ENCODE peak calls at places on chromosome 18, in eight cellular contexts. One of them, this sample, is unnamed. For H3K36me3, the result is how much of the 10 kb centered on the place peaks cover.

GRCh38 chr18:75208836-75209128 is 157 bp downstream of the PTGR3 start:
- DNase-seq in cardiac muscle cell: no peak
- DNase-seq in PC-9: no peak
- DNase-seq in heart left ventricle: peak
- DNase-seq in lower lobe of right lung: no peak
- DNase-seq in endothelial cell of umbilical vein: peak
- DNase-seq in heart right ventricle: peak
- DNase-seq in neural progenitor cell: no peak
- DNase-seq in this sample: no peak

GRCh38 chr18:433960-434359 is 66.5 kb downstream of the COLEC12 start:
- DNase-seq in neural progenitor cell: no peak
- DNase-seq in lower lobe of right lung: no peak
- DNase-seq in cardiac muscle cell: no peak
- DNase-seq in heart right ventricle: no peak
- DNase-seq in PC-9: no peak
- DNase-seq in endothelial cell of umbilical vein: peak
- DNase-seq in heart left ventricle: no peak
- DNase-seq in this sample: no peak

GRCh38 chr18:36075862-36076587 is 8.7 kb upstream of the RPRD1A start:
- DNase-seq in lower lobe of right lung: no peak
- DNase-seq in PC-9: peak
- DNase-seq in endothelial cell of umbilical vein: no peak
- DNase-seq in heart left ventricle: no peak
- DNase-seq in neural progenitor cell: no peak
- DNase-seq in cardiac muscle cell: peak
- DNase-seq in heart right ventricle: no peak
- DNase-seq in this sample: peak

GRCh38 chr18:28485918-28486317 is 309.0 kb upstream of the CDH2 start:
- DNase-seq in cardiac muscle cell: no peak
- DNase-seq in PC-9: no peak
- DNase-seq in heart right ventricle: no peak
- DNase-seq in neural progenitor cell: no peak
- DNase-seq in lower lobe of right lung: no peak
- DNase-seq in heart left ventricle: no peak
- DNase-seq in endothelial cell of umbilical vein: no peak
- DNase-seq in this sample: no peak

GRCh38 chr18:55906533-55906932 is 318.5 kb upstream of the TCF4 start:
- DNase-seq in heart left ventricle: no peak
- DNase-seq in heart right ventricle: no peak
- DNase-seq in endothelial cell of umbilical vein: no peak
- DNase-seq in neural progenitor cell: no peak
- DNase-seq in lower lobe of right lung: no peak
- DNase-seq in PC-9: no peak
- DNase-seq in cardiac muscle cell: no peak
- DNase-seq in this sample: no peak

GRCh38 chr18:44036500-44036899 is 644.2 kb upstream of the SETBP1 start:
- DNase-seq in endothelial cell of umbilical vein: peak
- DNase-seq in heart right ventricle: peak
- DNase-seq in PC-9: no peak
- DNase-seq in lower lobe of right lung: peak
- DNase-seq in neural progenitor cell: peak
- DNase-seq in cardiac muscle cell: peak
- DNase-seq in heart left ventricle: peak
- DNase-seq in this sample: no peak

GRCh38 chr18:79903071-79903635 is 48.3 kb downstream of the SLC66A2 start:
- DNase-seq in endothelial cell of umbilical vein: no peak
- DNase-seq in PC-9: no peak
- DNase-seq in heart left ventricle: no peak
- DNase-seq in lower lobe of right lung: no peak
- DNase-seq in neural progenitor cell: no peak
- DNase-seq in cardiac muscle cell: no peak
- DNase-seq in heart right ventricle: no peak
- DNase-seq in this sample: no peak

GRCh38 chr18:2848145-2848878 is 1.5 kb downstream of the EMILIN2 start:
- DNase-seq in heart left ventricle: no peak
- DNase-seq in PC-9: no peak
- DNase-seq in lower lobe of right lung: no peak
- DNase-seq in neural progenitor cell: no peak
- DNase-seq in heart right ventricle: no peak
- DNase-seq in endothelial cell of umbilical vein: no peak
- DNase-seq in cardiac muscle cell: peak
- DNase-seq in this sample: no peak

GRCh38 chr18:8721716-8722115 is 16.4 kb downstream of the MTCL1 start:
- DNase-seq in PC-9: peak
- DNase-seq in heart right ventricle: no peak
- DNase-seq in heart left ventricle: no peak
- DNase-seq in endothelial cell of umbilical vein: no peak
- DNase-seq in neural progenitor cell: no peak
- DNase-seq in lower lobe of right lung: no peak
- DNase-seq in cardiac muscle cell: peak
- DNase-seq in this sample: peak

GRCh38 chr18:21167641-21168372 is 56.2 kb upstream of the ROCK1 start:
- DNase-seq in heart left ventricle: no peak
- DNase-seq in cardiac muscle cell: no peak
- DNase-seq in lower lobe of right lung: no peak
- DNase-seq in neural progenitor cell: peak
- DNase-seq in endothelial cell of umbilical vein: no peak
- DNase-seq in PC-9: peak
- DNase-seq in heart right ventricle: no peak
- DNase-seq in this sample: no peak

GRCh38 chr18:8998481-8999217 is 103.8 kb upstream of the NDUFV2 start:
- DNase-seq in PC-9: peak
- DNase-seq in endothelial cell of umbilical vein: no peak
- DNase-seq in heart right ventricle: no peak
- DNase-seq in heart left ventricle: no peak
- DNase-seq in cardiac muscle cell: peak
- DNase-seq in lower lobe of right lung: no peak
- DNase-seq in neural progenitor cell: peak
- DNase-seq in this sample: no peak

GRCh38 chr18:46314011-46314410 is 209.8 kb downstream of the HAUS1 start:
- DNase-seq in neural progenitor cell: no peak
- DNase-seq in PC-9: no peak
- DNase-seq in endothelial cell of umbilical vein: no peak
- DNase-seq in heart left ventricle: no peak
- DNase-seq in lower lobe of right lung: no peak
- DNase-seq in heart right ventricle: no peak
- DNase-seq in cardiac muscle cell: no peak
- DNase-seq in this sample: no peak

GRCh38 chr18:37253424-37254255 is 312.0 kb downstream of the CELF4 start:
- DNase-seq in neural progenitor cell: peak
- DNase-seq in lower lobe of right lung: peak
- DNase-seq in heart right ventricle: peak
- DNase-seq in endothelial cell of umbilical vein: no peak
- DNase-seq in PC-9: no peak
- DNase-seq in cardiac muscle cell: peak
- DNase-seq in heart left ventricle: no peak
- DNase-seq in this sample: no peak

GRCh38 chr18:67596003-67596402 is 79.5 kb upstream of the DSEL start:
- DNase-seq in heart right ventricle: no peak
- DNase-seq in lower lobe of right lung: no peak
- DNase-seq in heart left ventricle: no peak
- DNase-seq in neural progenitor cell: no peak
- DNase-seq in endothelial cell of umbilical vein: no peak
- DNase-seq in PC-9: no peak
- DNase-seq in cardiac muscle cell: no peak
- DNase-seq in this sample: no peak

GRCh38 chr18:5040476-5040875 is 156.6 kb downstream of the AKAIN1 start:
- DNase-seq in heart right ventricle: no peak
- DNase-seq in neural progenitor cell: no peak
- DNase-seq in cardiac muscle cell: no peak
- DNase-seq in lower lobe of right lung: no peak
- DNase-seq in heart left ventricle: no peak
- DNase-seq in endothelial cell of umbilical vein: no peak
- DNase-seq in PC-9: no peak
- DNase-seq in this sample: no peak

GRCh38 chr18:57784034-57784815 is 18.9 kb downstream of the ATP8B1 start:
- DNase-seq in lower lobe of right lung: no peak
- DNase-seq in neural progenitor cell: no peak
- DNase-seq in endothelial cell of umbilical vein: peak
- DNase-seq in PC-9: peak
- DNase-seq in heart right ventricle: no peak
- DNase-seq in heart left ventricle: no peak
- DNase-seq in cardiac muscle cell: peak
- DNase-seq in this sample: peak

GRCh38 chr18:42174909-42175308 is 219.9 kb downstream of the PIK3C3 start:
- DNase-seq in heart right ventricle: no peak
- DNase-seq in lower lobe of right lung: no peak
- DNase-seq in cardiac muscle cell: no peak
- DNase-seq in neural progenitor cell: peak
- DNase-seq in PC-9: peak
- DNase-seq in heart left ventricle: no peak
- DNase-seq in endothelial cell of umbilical vein: no peak
- DNase-seq in this sample: peak

GRCh38 chr18:79068299-79068945 is 772 bp upstream of the ATP9B start:
- DNase-seq in endothelial cell of umbilical vein: no peak
- DNase-seq in lower lobe of right lung: no peak
- DNase-seq in PC-9: no peak
- DNase-seq in heart right ventricle: no peak
- DNase-seq in neural progenitor cell: no peak
- DNase-seq in heart left ventricle: no peak
- DNase-seq in cardiac muscle cell: peak
- DNase-seq in this sample: peak

GRCh38 chr18:48514786-48515185 is 24.0 kb upstream of the CTIF start:
- DNase-seq in heart left ventricle: no peak
- DNase-seq in cardiac muscle cell: no peak
- DNase-seq in PC-9: no peak
- DNase-seq in heart right ventricle: no peak
- DNase-seq in endothelial cell of umbilical vein: no peak
- DNase-seq in neural progenitor cell: peak
- DNase-seq in lower lobe of right lung: no peak
- DNase-seq in this sample: no peak

GRCh38 chr18:62832282-62832681 is 116.9 kb downstream of the PHLPP1 start:
- DNase-seq in endothelial cell of umbilical vein: peak
- DNase-seq in lower lobe of right lung: no peak
- DNase-seq in cardiac muscle cell: no peak
- DNase-seq in PC-9: peak
- DNase-seq in heart left ventricle: no peak
- DNase-seq in neural progenitor cell: no peak
- DNase-seq in heart right ventricle: no peak
- DNase-seq in this sample: no peak

DNA sequence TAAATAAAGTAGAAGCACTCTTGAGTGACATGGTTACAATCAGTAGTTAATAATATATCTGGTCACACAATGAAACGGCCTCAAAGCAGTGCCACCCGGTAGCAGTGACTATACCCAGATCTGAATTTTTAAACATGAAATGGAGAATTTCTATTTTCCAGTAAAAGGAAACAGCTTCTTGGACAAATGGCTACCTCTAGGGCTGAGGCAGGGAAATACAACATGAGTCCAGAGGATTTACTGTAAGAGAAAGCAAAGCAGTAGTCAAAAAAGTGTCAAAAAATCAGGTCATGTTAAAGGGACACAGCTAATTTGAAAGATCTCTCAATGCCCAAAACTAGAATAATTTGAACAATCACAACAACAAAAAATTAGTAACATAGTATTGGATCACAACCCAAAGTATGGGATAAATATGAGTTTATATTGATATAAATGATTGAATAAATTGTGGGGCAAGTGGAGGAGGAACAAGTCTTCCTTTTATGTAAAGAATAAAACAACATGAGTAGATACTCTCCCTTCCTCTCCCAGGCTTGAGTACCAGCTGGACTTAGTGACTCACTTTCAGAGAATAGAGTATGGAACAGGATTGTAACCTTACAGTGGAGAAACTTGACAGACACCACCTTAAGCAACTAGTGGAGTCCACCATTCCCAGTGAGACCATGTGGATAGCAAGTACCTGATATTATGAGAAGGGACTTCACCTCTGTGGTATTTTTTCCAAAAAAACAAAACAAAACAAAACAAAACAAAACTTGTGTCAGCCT is 180.8 kb downstream of the MBD2 start:
- DNase-seq in heart right ventricle: no peak
- DNase-seq in cardiac muscle cell: peak
- DNase-seq in neural progenitor cell: no peak
- DNase-seq in endothelial cell of umbilical vein: no peak
- DNase-seq in lower lobe of right lung: no peak
- DNase-seq in PC-9: no peak
- DNase-seq in heart left ventricle: no peak
- DNase-seq in this sample: no peak
- TF ChIP-seq CTCF in heart right ventricle: peak
- TF ChIP-seq CTCF in cardiac muscle cell: peak
- TF ChIP-seq CTCF in neural progenitor cell: peak
- TF ChIP-seq CTCF in endothelial cell of umbilical vein: no peak
- TF ChIP-seq CTCF in lower lobe of right lung: no peak
- TF ChIP-seq CTCF in PC-9: no peak
- TF ChIP-seq CTCF in heart left ventricle: no peak
- TF ChIP-seq CTCF in this sample: peak

DNA sequence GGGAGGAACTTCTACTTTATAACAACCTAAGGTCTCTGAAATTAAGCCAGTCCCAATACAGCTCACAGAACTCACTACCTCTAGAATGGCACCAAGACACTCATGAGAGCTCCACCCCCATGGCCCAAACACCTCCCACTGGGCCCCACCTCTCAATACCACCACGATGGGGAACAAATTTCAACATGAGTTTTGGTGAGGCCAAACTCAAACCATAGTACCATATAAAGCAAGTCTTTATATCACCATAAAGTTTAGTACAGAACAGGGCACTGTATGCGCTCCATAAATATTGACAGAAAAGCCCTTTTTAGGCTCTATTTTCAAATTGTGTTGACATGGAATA is 3.3 kb downstream of the AFG3L2 start:
- DNase-seq in cardiac muscle cell: no peak
- DNase-seq in heart left ventricle: no peak
- DNase-seq in lower lobe of right lung: no peak
- DNase-seq in heart right ventricle: no peak
- DNase-seq in PC-9: no peak
- DNase-seq in endothelial cell of umbilical vein: no peak
- DNase-seq in neural progenitor cell: no peak
- DNase-seq in this sample: no peak
- H3K27ac ChIP-seq in cardiac muscle cell: peak
- H3K27ac ChIP-seq in heart left ventricle: peak
- H3K27ac ChIP-seq in lower lobe of right lung: no peak
- H3K27ac ChIP-seq in heart right ventricle: peak
- H3K27ac ChIP-seq in PC-9: no peak
- H3K27ac ChIP-seq in endothelial cell of umbilical vein: no peak
- H3K27ac ChIP-seq in neural progenitor cell: no peak
- H3K27ac ChIP-seq in this sample: no peak

GRCh38 chr18:69949538-69949936 is 1.9 kb upstream of the CD226 start:
- DNase-seq in heart left ventricle: no peak
- DNase-seq in lower lobe of right lung: no peak
- DNase-seq in cardiac muscle cell: no peak
- DNase-seq in neural progenitor cell: no peak
- DNase-seq in PC-9: no peak
- DNase-seq in heart right ventricle: no peak
- DNase-seq in endothelial cell of umbilical vein: no peak
- DNase-seq in this sample: no peak
- H3K36me3 ChIP-seq in heart left ventricle: under half
- H3K36me3 ChIP-seq in lower lobe of right lung: under half
- H3K36me3 ChIP-seq in cardiac muscle cell: under half
- H3K36me3 ChIP-seq in neural progenitor cell: under half
- H3K36me3 ChIP-seq in PC-9: under half
- H3K36me3 ChIP-seq in heart right ventricle: under half
- H3K36me3 ChIP-seq in endothelial cell of umbilical vein: under half
- H3K36me3 ChIP-seq in this sample: under half

DNA sequence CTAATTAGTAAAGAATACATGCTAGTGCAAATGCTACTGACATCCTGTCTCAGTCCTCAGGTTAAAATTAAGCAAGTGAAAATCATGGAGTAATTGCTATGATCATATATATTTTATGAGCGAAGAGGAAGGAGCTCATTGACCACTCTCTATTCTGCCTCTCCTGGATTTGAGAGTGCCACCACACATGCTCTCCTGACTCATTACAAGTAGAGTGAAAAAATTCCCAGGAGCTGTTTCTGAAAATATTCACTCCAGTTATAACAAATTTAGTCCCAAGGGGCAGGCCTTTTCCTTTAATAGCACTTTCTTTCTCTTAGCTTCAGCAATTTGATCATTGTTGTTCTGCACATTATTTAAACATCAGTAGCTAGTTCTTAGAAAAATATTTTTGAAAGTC is 155.1 kb upstream of the MAPRE2 start:
- DNase-seq in PC-9: no peak
- DNase-seq in lower lobe of right lung: no peak
- DNase-seq in heart right ventricle: no peak
- DNase-seq in endothelial cell of umbilical vein: no peak
- DNase-seq in cardiac muscle cell: no peak
- DNase-seq in neural progenitor cell: no peak
- DNase-seq in heart left ventricle: no peak
- DNase-seq in this sample: no peak
- TF ChIP-seq CTCF in PC-9: no peak
- TF ChIP-seq CTCF in lower lobe of right lung: no peak
- TF ChIP-seq CTCF in heart right ventricle: no peak
- TF ChIP-seq CTCF in endothelial cell of umbilical vein: no peak
- TF ChIP-seq CTCF in cardiac muscle cell: no peak
- TF ChIP-seq CTCF in neural progenitor cell: no peak
- TF ChIP-seq CTCF in heart left ventricle: no peak
- TF ChIP-seq CTCF in this sample: no peak